ENCODE peak calls at places on chromosomes 1 and 21, in six cellular contexts. E is heart left ventricle, R is H9, O is uterus, Y is foreskin fibroblast, S is astrocyte of the spinal cord. N is an unnamed sample.

GRCh38 chr21:42460391-42461184 is 35.4 kb downstream of the RSPH1 start:
- DNase-seq in Y (no peak), R (peak; percentile 50), S (no peak), E (no peak), O (no peak), N (no peak)

GRCh38 chr1:28416509-28417194 is 47.1 kb downstream of the PHACTR4 start:
- DNase-seq in Y (no peak), R (no peak), O (no peak), S (no peak), E (no peak), N (peak; percentile 58)

GRCh38 chr1:12006167-12006921 is 13.0 kb upstream of the MIIP start:
- DNase-seq in O (no peak), S (no peak), Y (no peak), R (no peak), E (no peak), N (no peak)

GRCh38 chr21:34570315-34570714 is 44.6 kb downstream of the RCAN1 start:
- DNase-seq in O (no peak), E (no peak), R (no peak), S (no peak), Y (no peak), N (peak; percentile 56)

GRCh38 chr1:19814244-19814661 is 830 bp downstream of the RNF186 start:
- DNase-seq in Y (no peak), R (no peak), S (no peak), O (no peak), E (no peak), N (no peak)

GRCh38 chr1:110829955-110830553 is 42.9 kb upstream of the CD53 start:
- DNase-seq in Y (peak; percentile 0), E (no peak), S (no peak), O (no peak), R (peak; percentile 51), N (peak; percentile 8)

GRCh38 chr1:243729956-243730355 is 120.1 kb downstream of the AKT3 start:
- DNase-seq in R (peak; percentile 69), S (no peak), O (no peak), E (no peak), Y (no peak), N (no peak)

GRCh38 chr1:228368801-228369607 is 37.6 kb downstream of the TRIM11 start:
- DNase-seq in R (no peak), Y (no peak), O (no peak), S (no peak), E (peak; percentile 87), N (peak; percentile 79)

GRCh38 chr21:26405735-26406361 is 167.2 kb downstream of the CYYR1 start:
- DNase-seq in S (peak; percentile 85), E (no peak), Y (peak; percentile 69), R (peak; percentile 36), O (no peak), N (peak; percentile 78)

GRCh38 chr21:19566975-19567374 is 1163.4 kb upstream of the TMPRSS15 start:
- DNase-seq in O (no peak), S (no peak), R (no peak), E (no peak), Y (no peak), N (no peak)

GRCh38 chr1:121546830-121547680 is 362.3 kb downstream of the SRGAP2C start:
- DNase-seq in S (no peak), R (no peak), E (no peak), Y (no peak), O (no peak), N (peak; percentile 14)

GRCh38 chr1:51417496-51418383 is 87.4 kb upstream of the TTC39A start:
- DNase-seq in S (peak; percentile 37), Y (peak; percentile 16), O (no peak), R (no peak), E (no peak), N (peak; percentile 39)

GRCh38 chr1:242185728-242186127 is 186.8 kb upstream of the MAP1LC3C start:
- DNase-seq in O (no peak), Y (no peak), R (no peak), E (no peak), S (no peak), N (no peak)

GRCh38 chr1:160363010-160363409 is 3.9 kb upstream of the NHLH1 start:
- DNase-seq in R (no peak), E (no peak), Y (no peak), O (no peak), S (no peak), N (no peak)

GRCh38 chr1:98496246-98496995 is 165.1 kb upstream of the SNX7 start:
- DNase-seq in O (no peak), R (no peak), Y (no peak), E (no peak), S (no peak), N (no peak)

GRCh38 chr1:94909486-94909885 is 17.4 kb downstream of the CNN3 start:
- DNase-seq in Y (no peak), R (peak; percentile 49), O (no peak), S (no peak), E (no peak), N (peak; percentile 32)

GRCh38 chr21:42060166-42060565 is 11.0 kb upstream of the UMODL1 start:
- DNase-seq in R (no peak), Y (no peak), O (no peak), E (no peak), S (no peak), N (no peak)

GRCh38 chr1:180269848-180270766 is 40.0 kb downstream of the LHX4 start:
- DNase-seq in Y (no peak), S (no peak), R (peak; percentile 67), E (peak; percentile 17), O (no peak), N (no peak)

GRCh38 chr1:39407889-39408640 is 83.4 kb upstream of the BMP8A start:
- DNase-seq in R (peak; percentile 44), O (peak; percentile 29), Y (no peak), S (peak; percentile 18), E (no peak), N (no peak)
- TF ChIP-seq CTCF in R (no peak), O (no peak), Y (no peak), S (no peak), E (no peak), N (no peak)

DNA sequence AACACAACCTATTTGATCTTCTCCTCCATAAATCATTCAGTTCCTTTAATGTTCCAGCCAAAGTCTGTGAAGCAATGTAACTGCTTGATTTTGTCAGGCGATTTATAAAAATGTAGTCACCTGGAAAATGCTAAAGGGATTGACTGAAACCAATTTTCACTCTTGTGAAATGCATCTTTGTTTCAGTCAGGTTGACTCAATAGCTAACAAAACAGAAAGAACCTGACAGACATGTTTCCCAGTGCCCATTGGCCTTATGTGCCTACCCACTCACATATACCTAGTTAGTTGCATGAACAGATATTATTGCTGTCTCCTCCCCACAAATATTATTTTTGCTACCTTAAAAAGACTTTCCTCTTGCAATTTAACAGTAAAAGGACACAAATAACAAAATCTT is 335.7 kb downstream of the CHRM3 start:
- DNase-seq in O (no peak), R (no peak), E (no peak), S (no peak), Y (no peak), N (no peak)
- TF ChIP-seq CTCF in O (no peak), R (no peak), E (no peak), S (no peak), Y (no peak), N (no peak)

GRCh38 chr1:44785027-44785376 is 3.0 kb downstream of the BEST4 start:
- DNase-seq in Y (no peak), O (no peak), S (no peak), R (no peak), E (no peak), N (no peak)

GRCh38 chr1:44783697-44784093 is 4.3 kb downstream of the BEST4 start:
- DNase-seq in Y (no peak), R (no peak), E (no peak), O (no peak), S (no peak), N (no peak)

GRCh38 chr1:44786138-44786840 is 1.7 kb downstream of the BEST4 start:
- DNase-seq in Y (peak; percentile 43), E (peak; percentile 68), O (peak; percentile 64), S (peak; percentile 74), R (peak; percentile 88), N (peak; percentile 56)

GRCh38 chr1:44785501-44786137 is 2.4 kb downstream of the BEST4 start:
- DNase-seq in O (no peak), S (no peak), Y (no peak), R (no peak), E (no peak), N (no peak)

DNA sequence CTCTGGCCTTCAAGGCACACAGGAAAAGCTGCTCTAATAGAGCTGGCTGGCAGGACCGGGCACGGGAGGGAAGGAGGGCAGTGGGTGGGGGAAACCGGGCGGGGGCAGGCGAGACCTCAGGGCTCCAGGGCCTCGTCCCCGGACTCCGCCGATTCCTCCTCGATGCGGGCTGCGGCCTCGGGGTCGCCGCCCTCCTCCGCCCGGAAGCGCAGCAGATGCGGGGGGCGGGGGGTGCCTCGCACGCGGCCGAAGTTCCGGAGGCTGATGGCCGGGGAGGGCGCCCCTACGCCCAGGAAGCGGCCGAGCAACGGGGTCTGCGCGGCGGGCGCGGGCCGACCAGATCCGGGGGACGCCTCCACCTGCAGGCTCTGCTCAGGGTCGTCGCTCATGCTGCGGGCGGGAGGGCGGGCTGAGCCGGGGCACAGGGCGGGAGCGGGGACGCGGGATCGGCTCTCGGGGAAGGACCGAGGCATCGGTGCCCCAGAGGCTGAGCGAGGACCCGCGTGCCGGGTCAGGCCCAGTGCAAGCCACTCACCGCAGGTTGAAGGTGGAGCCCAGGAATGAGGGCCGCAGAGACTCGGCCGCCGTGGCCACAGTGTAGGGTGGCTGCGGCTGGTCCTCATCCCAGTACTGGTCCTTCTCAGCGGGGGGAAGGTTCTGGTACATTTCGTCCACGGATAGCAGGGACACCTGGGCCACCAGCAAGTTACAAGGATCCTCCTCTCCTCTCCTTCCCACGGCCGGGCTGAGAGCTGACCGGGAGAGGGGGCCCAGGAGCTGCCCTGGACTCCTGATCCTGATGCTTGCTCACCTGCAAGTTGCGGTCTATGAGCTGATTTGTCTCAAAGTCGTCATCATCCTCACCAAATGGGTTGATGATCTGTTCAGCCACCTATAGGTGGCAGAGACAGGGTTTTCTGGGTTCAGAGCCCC is 3.6 kb downstream of the BEST4 start:
- DNase-seq in E (peak; percentile 37), Y (no peak), R (peak; percentile 61), S (no peak), O (no peak), N (no peak)
- TF ChIP-seq CTCF in E (no peak), Y (no peak), R (peak; percentile 26), S (peak; percentile 12), O (no peak), N (no peak)

GRCh38 chr1:150280138-150280707 is 2.1 kb upstream of the CIART start:
- DNase-seq in Y (no peak), R (no peak), E (no peak), O (no peak), S (no peak), N (no peak)
- TF ChIP-seq CTCF in Y (no peak), R (no peak), E (no peak), O (no peak), S (no peak), N (no peak)

GRCh38 chr1:86970938-86971337 is 56.5 kb downstream of the HS2ST1 start:
- DNase-seq in R (no peak), S (no peak), Y (no peak), E (no peak), O (no peak), N (no peak)

GRCh38 chr1:86965827-86966182 is 51.4 kb downstream of the HS2ST1 start:
- DNase-seq in O (no peak), R (no peak), E (no peak), Y (no peak), S (no peak), N (no peak)

GRCh38 chr1:86965012-86965826 is 50.8 kb downstream of the HS2ST1 start:
- DNase-seq in Y (peak; percentile 24), O (no peak), R (no peak), E (no peak), S (peak; percentile 36), N (peak; percentile 57)
- TF ChIP-seq CTCF in Y (peak; percentile 63), O (peak; percentile 58), R (peak; percentile 75), E (peak; percentile 69), S (peak; percentile 77), N (peak; percentile 78)

N was measured in fibroblast of villous mesenchyme.